ENCODE peak calls at places on chromosomes 11 and 22, in six cellular contexts. D, Y, Z, O, F and Q are unnamed samples.

GRCh38 chr11:44408141-44408540 is 98.2 kb upstream of the ALX4 start:
- DNase-seq in O (no peak), Z (no peak), F (no peak), Y (no peak), D (no peak), Q (no peak)

GRCh38 chr11:75507571-75507970 is 18.2 kb downstream of the GDPD5 start:
- DNase-seq in O (no peak), F (no peak), Y (no peak), Z (no peak), D (no peak), Q (no peak)

GRCh38 chr11:15793032-15793996 is 563.0 kb downstream of the SOX6 start:
- DNase-seq in F (no peak), D (no peak), Y (no peak), Z (no peak), O (no peak), Q (no peak)

GRCh38 chr11:28490763-28491382 is 382.7 kb downstream of the METTL15 start:
- DNase-seq in O (no peak), F (no peak), Z (no peak), D (no peak), Y (no peak), Q (no peak)

GRCh38 chr11:115470928-115471327 is 33.3 kb downstream of the CADM1 start:
- DNase-seq in O (no peak), F (no peak), Z (no peak), Y (no peak), D (no peak), Q (no peak)

GRCh38 chr11:80898910-80899309 is 1458.1 kb upstream of the TENM4 start:
- DNase-seq in Y (no peak), O (no peak), D (no peak), F (no peak), Z (no peak), Q (no peak)

GRCh38 chr22:36104988-36105387 is 55.6 kb downstream of the APOL3 start:
- DNase-seq in Y (no peak), F (no peak), Z (no peak), D (no peak), O (no peak), Q (peak)

GRCh38 chr11:43646767-43647166 is 33.8 kb upstream of the HSD17B12 start:
- DNase-seq in Z (no peak), O (no peak), F (no peak), D (no peak), Y (no peak), Q (no peak)

GRCh38 chr11:78060533-78060932 is 3.1 kb upstream of the THRSP start:
- DNase-seq in Y (no peak), F (no peak), O (no peak), Z (no peak), D (no peak), Q (no peak)

GRCh38 chr11:111938687-111939160 is 1.6 kb downstream of the DIXDC1 start:
- DNase-seq in F (no peak), O (no peak), Z (peak), Y (peak), D (no peak), Q (no peak)

GRCh38 chr11:19160839-19161238 is 40.9 kb downstream of the CSRP3 start:
- DNase-seq in Y (no peak), D (no peak), Z (no peak), O (no peak), F (no peak), Q (no peak)

GRCh38 chr22:36736701-36737320 is 33.3 kb upstream of the CACNG2 start:
- DNase-seq in D (no peak), Z (no peak), F (no peak), Y (no peak), O (no peak), Q (peak)

GRCh38 chr11:82969811-82970210 is 68.3 kb downstream of the DDIAS start:
- DNase-seq in F (no peak), D (no peak), O (no peak), Z (no peak), Y (no peak), Q (no peak)